ENCODE peak calls at places on chromosomes 13 and 19, in four cellular contexts. K is substantia nigra, S is NCI-H1417, G is small intestine. Z is an unnamed sample.

GRCh38 chr13:49356224-49356623 is 87.6 kb downstream of the CAB39L start:
- DNase-seq in S (no peak), G (no peak), K (no peak), Z (no peak)

GRCh38 chr19:36121486-36122124 is 6.3 kb downstream of the TBCB start:
- DNase-seq in K (no peak), S (no peak), G (no peak), Z (no peak)

GRCh38 chr13:39881887-39882286 is 226.4 kb downstream of the COG6 start:
- DNase-seq in G (no peak), S (no peak), K (no peak), Z (no peak)

GRCh38 chr19:1848399-1849131 is at the start of gene REXO1:
- DNase-seq in S (peak), G (peak), K (peak), Z (peak)

GRCh38 chr19:540867-541637 is 2.8 kb upstream of the GZMM start:
- DNase-seq in S (no peak), G (no peak), K (no peak), Z (no peak)

GRCh38 chr19:54436031-54436523 is 12.9 kb upstream of the LENG8 start:
- DNase-seq in K (peak), G (no peak), S (no peak), Z (no peak)

GRCh38 chr13:44218501-44219240 is 155.0 kb upstream of the SERP2 start:
- DNase-seq in G (peak), S (peak), K (peak), Z (peak)

GRCh38 chr19:55063492-55063843 is 520 bp upstream of the RDH13 start:
- DNase-seq in S (no peak), G (no peak), K (no peak), Z (no peak)

GRCh38 chr19:46787331-46788100 is 878 bp downstream of the SLC1A5 start:
- DNase-seq in G (peak), K (no peak), S (peak), Z (no peak)

GRCh38 chr19:5958074-5958850 is 19.7 kb downstream of the RANBP3 start:
- DNase-seq in S (no peak), K (no peak), G (no peak), Z (no peak)

GRCh38 chr13:23679214-23679613 is 109.0 kb downstream of the TNFRSF19 start:
- DNase-seq in S (no peak), G (no peak), K (no peak), Z (no peak)

GRCh38 chr13:109592776-109593175 is 193.6 kb downstream of the IRS2 start:
- DNase-seq in S (peak), K (no peak), G (peak), Z (no peak)

GRCh38 chr13:29754486-29754806 is 96.0 kb downstream of the UBL3 start:
- DNase-seq in K (no peak), G (no peak), S (no peak), Z (no peak)

GRCh38 chr19:2291185-2291751 is 9.3 kb upstream of the PEAK3 start:
- DNase-seq in G (no peak), S (peak), K (no peak), Z (no peak)

GRCh38 chr13:66926851-66927524 is 303.1 kb downstream of the PCDH9 start:
- DNase-seq in K (no peak), G (no peak), S (no peak), Z (no peak)

GRCh38 chr13:88586263-88586662 is 915.1 kb downstream of the SLITRK5 start:
- DNase-seq in G (no peak), S (no peak), K (no peak), Z (no peak)

GRCh38 chr19:43562698-43563241 is 12.6 kb downstream of the XRCC1 start:
- DNase-seq in G (peak), S (peak), K (no peak), Z (peak)

GRCh38 chr13:75769141-75769905 is 133.2 kb downstream of the LMO7 start:
- DNase-seq in G (no peak), S (peak), K (no peak), Z (no peak)

GRCh38 chr19:34428549-34429285 is 536 bp downstream of the UBA2 start:
- DNase-seq in K (no peak), G (peak), S (peak), Z (no peak)

GRCh38 chr19:1136918-1137317 is 33.1 kb downstream of the GPX4 start:
- DNase-seq in K (no peak), G (no peak), S (no peak), Z (no peak)

GRCh38 chr13:112965103-112965502 is 3.9 kb upstream of the MCF2L start:
- DNase-seq in S (no peak), K (no peak), G (no peak), Z (no peak)